ENCODE peak calls at places on chromosomes 5 and 9, in four cellular contexts. One of them, this sample, is unnamed.

GRCh38 chr9:91694081-91694870 is 255.8 kb downstream of the ROR2 start:
- DNase-seq in H1: no peak
- DNase-seq in HepG2: no peak
- DNase-seq in K562: no peak
- DNase-seq in this sample: no peak

GRCh38 chr9:98899399-98900056 is 44.2 kb upstream of the COL15A1 start:
- DNase-seq in H1: no peak
- DNase-seq in HepG2: no peak
- DNase-seq in K562: no peak
- DNase-seq in this sample: no peak

GRCh38 chr9:130286781-130287428 is 21.3 kb downstream of the HMCN2 start:
- DNase-seq in H1: no peak
- DNase-seq in HepG2: no peak
- DNase-seq in K562: no peak
- DNase-seq in this sample: no peak

GRCh38 chr5:129917224-129917623 is 13.0 kb downstream of the CHSY3 start:
- DNase-seq in H1: no peak
- DNase-seq in HepG2: no peak
- DNase-seq in K562: no peak
- DNase-seq in this sample: no peak

GRCh38 chr9:33884856-33885701 is 68.1 kb downstream of the UBE2R2 start:
- DNase-seq in H1: no peak
- DNase-seq in HepG2: no peak
- DNase-seq in K562: peak
- DNase-seq in this sample: no peak

GRCh38 chr5:178553517-178553916 is 36.7 kb downstream of the COL23A1 start:
- DNase-seq in H1: no peak
- DNase-seq in HepG2: no peak
- DNase-seq in K562: no peak
- DNase-seq in this sample: no peak

GRCh38 chr5:37921452-37921851 is 81.6 kb upstream of the GDNF start:
- DNase-seq in H1: no peak
- DNase-seq in HepG2: no peak
- DNase-seq in K562: no peak
- DNase-seq in this sample: no peak

GRCh38 chr5:43639566-43639965 is 36.6 kb downstream of the NNT start:
- DNase-seq in H1: no peak
- DNase-seq in HepG2: no peak
- DNase-seq in K562: no peak
- DNase-seq in this sample: no peak

GRCh38 chr5:158209219-158209908 is 350.4 kb upstream of the CLINT1 start:
- DNase-seq in H1: no peak
- DNase-seq in HepG2: no peak
- DNase-seq in K562: no peak
- DNase-seq in this sample: no peak

GRCh38 chr5:108260858-108261170 is 121.1 kb downstream of the FBXL17 start:
- DNase-seq in H1: no peak
- DNase-seq in HepG2: no peak
- DNase-seq in K562: no peak
- DNase-seq in this sample: no peak

GRCh38 chr9:69976165-69976564 is 67.5 kb upstream of the MAMDC2 start:
- DNase-seq in H1: no peak
- DNase-seq in HepG2: no peak
- DNase-seq in K562: no peak
- DNase-seq in this sample: no peak

GRCh38 chr5:138985256-138985655 is 110.1 kb upstream of the LRRTM2 start:
- DNase-seq in H1: peak
- DNase-seq in HepG2: peak
- DNase-seq in K562: no peak
- DNase-seq in this sample: no peak

GRCh38 chr5:132473608-132474007 is 17.0 kb downstream of the IRF1 start:
- DNase-seq in H1: no peak
- DNase-seq in HepG2: no peak
- DNase-seq in K562: no peak
- DNase-seq in this sample: no peak

GRCh38 chr5:132471944-132472343 is 18.6 kb downstream of the IRF1 start:
- DNase-seq in H1: no peak
- DNase-seq in HepG2: no peak
- DNase-seq in K562: no peak
- DNase-seq in this sample: no peak

GRCh38 chr5:132472431-132472830 is 18.1 kb downstream of the IRF1 start:
- DNase-seq in H1: no peak
- DNase-seq in HepG2: no peak
- DNase-seq in K562: no peak
- DNase-seq in this sample: no peak

GRCh38 chr5:132474131-132474723 is 16.3 kb downstream of the IRF1 start:
- DNase-seq in H1: no peak
- DNase-seq in HepG2: no peak
- DNase-seq in K562: no peak
- DNase-seq in this sample: no peak

GRCh38 chr5:132473019-132473531 is 17.5 kb downstream of the IRF1 start:
- DNase-seq in H1: no peak
- DNase-seq in HepG2: no peak
- DNase-seq in K562: no peak
- DNase-seq in this sample: no peak
- TF ChIP-seq JUND in H1: no peak
- TF ChIP-seq JUND in HepG2: no peak
- TF ChIP-seq JUND in K562: no peak
- TF ChIP-seq JUND in this sample: no peak

DNA sequence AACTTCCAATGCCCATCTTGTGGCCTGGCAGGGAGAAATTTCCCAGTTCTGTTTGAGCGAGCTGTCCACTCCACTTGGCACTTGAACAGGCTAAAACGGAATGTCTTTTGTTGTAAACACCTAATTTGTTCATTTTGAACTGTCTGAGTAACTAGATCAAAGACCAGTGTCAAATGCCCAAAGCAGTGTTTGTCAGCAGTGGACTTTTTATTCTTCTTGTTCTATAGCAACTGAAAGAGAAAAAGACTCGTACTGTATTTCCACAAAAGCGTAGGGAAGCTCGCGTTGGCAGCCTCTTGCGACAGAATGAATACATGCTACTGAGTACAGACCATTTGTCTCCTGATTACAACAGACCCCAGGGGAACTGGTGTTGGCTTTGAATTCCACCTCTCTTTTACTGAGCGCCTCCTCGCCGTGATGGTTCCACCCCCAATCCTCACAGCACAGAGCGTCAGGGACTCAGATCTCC is 601.8 kb upstream of the ZNF608 start:
- DNase-seq in H1: no peak
- DNase-seq in HepG2: no peak
- DNase-seq in K562: no peak
- DNase-seq in this sample: no peak
- TF ChIP-seq KDM1A in H1: no peak
- TF ChIP-seq KDM1A in HepG2: no peak
- TF ChIP-seq KDM1A in K562: no peak
- TF ChIP-seq KDM1A in this sample: no peak

DNA sequence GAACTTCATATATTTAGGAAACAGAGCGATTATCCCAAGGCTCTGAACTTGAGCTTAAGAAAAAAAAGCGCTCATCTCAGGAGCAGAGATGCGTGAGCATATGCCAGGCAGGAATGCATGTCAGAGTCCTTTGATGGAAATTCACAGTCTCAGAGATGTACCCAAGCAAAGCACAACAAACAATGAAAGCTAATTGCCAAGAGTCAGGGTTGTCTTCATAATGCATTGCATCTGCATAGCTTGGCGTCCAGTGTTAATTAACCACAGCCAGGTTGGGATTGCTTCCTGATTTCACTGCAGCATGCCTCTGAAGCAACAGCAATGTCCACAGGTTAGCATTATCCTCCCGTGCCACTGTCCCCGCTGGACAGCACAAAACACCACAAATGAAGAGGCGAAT is 907.0 kb upstream of the DMAC1 start:
- DNase-seq in H1: no peak
- DNase-seq in HepG2: no peak
- DNase-seq in K562: no peak
- DNase-seq in this sample: no peak
- TF ChIP-seq HDAC6 in H1: no peak
- TF ChIP-seq HDAC6 in HepG2: no peak
- TF ChIP-seq HDAC6 in K562: no peak
- TF ChIP-seq HDAC6 in this sample: no peak

GRCh38 chr9:5186416-5187169 is 1.2 kb upstream of the INSL6 start:
- DNase-seq in H1: no peak
- DNase-seq in HepG2: peak
- DNase-seq in K562: peak
- DNase-seq in this sample: no peak

GRCh38 chr9:5185220-5185840 is at the start of gene INSL6:
- DNase-seq in H1: peak
- DNase-seq in HepG2: no peak
- DNase-seq in K562: no peak
- DNase-seq in this sample: no peak

GRCh38 chr9:5188060-5188707 is 2.7 kb upstream of the INSL6 start:
- DNase-seq in H1: no peak
- DNase-seq in HepG2: no peak
- DNase-seq in K562: no peak
- DNase-seq in this sample: no peak

GRCh38 chr9:5184776-5185175 is 663 bp downstream of the INSL6 start:
- DNase-seq in H1: no peak
- DNase-seq in HepG2: no peak
- DNase-seq in K562: no peak
- DNase-seq in this sample: no peak
- TF ChIP-seq JUND in H1: no peak
- TF ChIP-seq JUND in HepG2: no peak
- TF ChIP-seq JUND in K562: no peak
- TF ChIP-seq JUND in this sample: no peak

GRCh38 chr5:118220491-118220890 is 767.9 kb downstream of the DTWD2 start:
- DNase-seq in H1: no peak
- DNase-seq in HepG2: no peak
- DNase-seq in K562: no peak
- DNase-seq in this sample: no peak
- TF ChIP-seq KDM1A in H1: no peak
- TF ChIP-seq KDM1A in HepG2: no peak
- TF ChIP-seq KDM1A in K562: no peak
- TF ChIP-seq KDM1A in this sample: no peak